ENCODE peak calls at places on chromosomes 5 and 9, in ten cellular contexts. A is neural progenitor cell, Q is mammary epithelial cell, B is right lobe of liver, H is MM.1S, P is mucosa of descending colon, U is fibroblast of lung, G is heart left ventricle, K is gastrocnemius medialis, I is lower lobe of right lung. J is an unnamed sample. For H3K4me1, the result is how much of the 10 kb centered on the place peaks cover.

GRCh38 chr5:362189-362588 is 40.7 kb downstream of the AHRR start:
- DNase-seq in A (no peak), Q (no peak), G (no peak), P (no peak), I (no peak), U (no peak), B (peak), K (no peak), H (no peak), J (peak)

GRCh38 chr5:66960373-66961137 is 236.0 kb downstream of the CD180 start:
- DNase-seq in B (no peak), G (no peak), I (no peak), A (no peak), U (peak), H (no peak), Q (peak), K (no peak), P (peak), J (peak)

GRCh38 chr5:142642427-142642826 is 43.5 kb downstream of the FGF1 start:
- DNase-seq in H (no peak), G (no peak), K (no peak), B (no peak), U (no peak), A (no peak), I (no peak), P (no peak), Q (no peak), J (no peak)

GRCh38 chr5:759111-759741 is 25.3 kb downstream of the ZDHHC11B start:
- DNase-seq in K (peak), B (peak), U (no peak), Q (no peak), P (peak), H (no peak), A (peak), G (peak), I (peak), J (no peak)

GRCh38 chr5:178113841-178114324 is 551 bp downstream of the N4BP3 start:
- DNase-seq in U (no peak), I (no peak), K (no peak), B (no peak), Q (no peak), A (peak), G (no peak), P (peak), H (no peak), J (no peak)

GRCh38 chr9:138103824-138104206 is 226.2 kb downstream of the CACNA1B start:
- DNase-seq in I (no peak), P (no peak), U (no peak), Q (no peak), K (no peak), G (no peak), A (no peak), B (no peak), H (no peak), J (no peak)

GRCh38 chr9:18928711-18929110 is 104.3 kb downstream of the SAXO1 start:
- DNase-seq in G (no peak), P (no peak), K (no peak), H (no peak), I (no peak), U (peak), Q (no peak), A (no peak), B (no peak), J (no peak)

GRCh38 chr9:132199056-132199455 is 37.2 kb downstream of the NTNG2 start:
- DNase-seq in Q (peak), B (no peak), H (no peak), P (no peak), I (no peak), A (no peak), U (no peak), G (no peak), K (no peak), J (no peak)

GRCh38 chr5:102286465-102286864 is 9.6 kb downstream of the SLCO4C1 start:
- DNase-seq in A (no peak), B (no peak), U (no peak), H (no peak), Q (no peak), G (no peak), P (no peak), I (no peak), K (no peak), J (no peak)

GRCh38 chr5:102288630-102289029 is 7.5 kb downstream of the SLCO4C1 start:
- DNase-seq in Q (no peak), G (no peak), B (no peak), P (no peak), A (no peak), U (no peak), K (no peak), I (no peak), H (no peak), J (no peak)

GRCh38 chr5:102283111-102283797 is 12.8 kb downstream of the SLCO4C1 start:
- DNase-seq in P (no peak), Q (no peak), K (no peak), U (no peak), H (no peak), G (no peak), B (no peak), A (no peak), I (no peak), J (no peak)
- H3K4me1 ChIP-seq in P (under half), Q (under half), K (under half), U (under half), H (under half), G (under half), B (under half), A (under half), I (under half), J (under half)

GRCh38 chr5:151298063-151298462 is 5.5 kb downstream of the SLC36A3 start:
- DNase-seq in I (no peak), Q (peak), U (no peak), B (no peak), A (peak), G (no peak), P (peak), K (peak), H (no peak), J (peak)
- TF ChIP-seq CTCF in I (no peak), Q (peak), U (no peak), B (peak), A (peak), G (peak), P (no peak), K (peak), H (no peak), J (peak)

DNA sequence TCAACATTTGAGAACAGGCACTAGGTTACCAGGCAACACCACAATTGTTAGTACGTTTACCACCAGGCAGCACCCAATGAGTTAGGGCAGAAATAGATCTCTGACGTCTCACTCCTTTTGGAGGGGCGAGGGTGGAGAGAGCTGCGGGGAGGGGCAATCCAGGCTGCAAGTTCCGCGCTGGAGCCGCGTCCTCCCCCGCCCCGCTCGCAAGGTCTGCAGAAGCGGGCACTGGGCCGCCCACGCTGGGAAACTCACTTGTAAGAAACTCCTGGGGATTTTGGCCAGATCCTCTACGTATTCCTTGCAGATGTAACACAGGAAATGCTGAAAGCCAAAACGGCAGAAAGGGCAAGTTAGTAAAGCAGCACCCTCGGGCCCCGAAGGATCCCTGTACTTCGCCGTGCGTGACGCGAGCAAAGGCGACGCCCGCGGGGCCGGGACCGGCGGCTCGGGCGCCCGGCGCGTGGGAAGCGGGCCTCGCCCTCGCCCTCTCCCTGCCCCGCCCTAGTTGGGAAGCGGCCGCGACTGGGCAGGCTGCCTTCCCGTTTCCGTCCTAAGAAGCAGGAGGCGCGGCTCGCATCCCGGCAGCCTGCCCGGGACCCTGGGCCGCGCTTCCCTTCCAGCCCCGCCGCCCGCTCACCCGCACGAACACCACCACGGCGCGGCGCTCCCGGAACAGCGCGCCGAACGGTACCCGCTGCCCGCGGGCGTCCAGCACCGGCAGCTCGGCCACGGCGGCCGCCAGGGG is 493 bp downstream of the PRXL2C start:
- DNase-seq in P (peak), A (peak), U (peak), B (peak), K (peak), H (peak), G (peak), I (peak), Q (peak), J (peak)
- H3K4me1 ChIP-seq in P (under half), A (under half), U (under half), B (under half), K (under half), H (under half), G (under half), I (under half), Q (under half), J (under half)

GRCh38 chr9:95147452-95147851 is 170.1 kb downstream of the FANCC start:
- DNase-seq in Q (no peak), I (no peak), A (no peak), U (no peak), H (no peak), G (no peak), P (no peak), B (no peak), K (no peak), J (no peak)
- TF ChIP-seq CTCF in Q (no peak), I (no peak), A (no peak), U (no peak), H (no peak), G (no peak), P (no peak), B (no peak), K (no peak), J (no peak)

DNA sequence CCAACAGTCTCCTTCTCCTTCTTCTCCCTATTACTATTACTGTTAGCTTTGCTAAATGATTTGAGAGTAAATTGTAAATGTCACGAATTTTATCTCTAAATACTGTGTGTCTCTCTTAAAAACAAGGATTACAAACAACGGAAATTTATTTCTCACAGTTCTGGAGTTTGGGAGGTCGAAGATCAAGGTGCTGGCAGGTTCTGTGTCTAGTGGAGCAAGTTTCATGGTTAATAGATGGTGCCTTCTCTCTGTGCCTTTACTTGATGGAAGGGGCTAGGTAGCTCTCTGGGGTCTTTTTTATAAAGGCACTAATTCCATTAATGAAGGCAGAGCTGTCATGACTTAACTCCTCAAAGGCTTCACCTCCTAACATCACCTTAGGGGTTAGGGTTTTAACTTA is 237.9 kb downstream of the MAN2A1 start:
- DNase-seq in U (no peak), K (no peak), I (no peak), B (no peak), A (no peak), H (no peak), P (no peak), G (no peak), Q (no peak), J (no peak)
- H3K4me1 ChIP-seq in U (under half), K (under half), I (under half), B (under half), A (under half), H (under half), P (under half), G (under half), Q (under half), J (under half)

J was measured in testis.